ENCODE peak calls at places on chromosomes 16 and 17, in seven cellular contexts. T, D, J, A, W, K and R are unnamed samples.

GRCh38 chr16:79892278-79892677 is 291.7 kb upstream of the MAF start:
- DNase-seq in T (no peak), D (no peak), J (no peak), A (no peak), W (no peak), K (no peak), R (no peak)

GRCh38 chr16:78962457-78962929 is 638.0 kb downstream of the MAF start:
- DNase-seq in T (no peak), D (no peak), J (no peak), A (no peak), W (no peak), K (no peak), R (no peak)

GRCh38 chr17:31724026-31724425 is 135.0 kb downstream of the COPRS start:
- DNase-seq in T (no peak), D (no peak), J (peak), A (no peak), W (peak), K (no peak), R (no peak)

GRCh38 chr17:17886253-17886652 is 49.5 kb upstream of the SREBF1 start:
- DNase-seq in T (no peak), D (no peak), J (no peak), A (no peak), W (no peak), K (no peak), R (peak)

GRCh38 chr17:50501906-50502642 is 6.2 kb upstream of the MYCBPAP start:
- DNase-seq in T (no peak), D (no peak), J (no peak), A (no peak), W (no peak), K (no peak), R (peak)

GRCh38 chr17:38703742-38704644 is 1.1 kb upstream of the MLLT6 start:
- DNase-seq in T (peak), D (peak), J (no peak), A (peak), W (no peak), K (peak), R (peak)

GRCh38 chr17:29116652-29117439 is 63.4 kb downstream of the MYO18A start:
- DNase-seq in T (peak), D (peak), J (no peak), A (peak), W (peak), K (peak), R (peak)

GRCh38 chr16:87464691-87465300 is 28.0 kb downstream of the ZCCHC14 start:
- DNase-seq in T (peak), D (no peak), J (peak), A (no peak), W (peak), K (peak), R (no peak)

GRCh38 chr17:44414394-44415155 is 25.1 kb upstream of the ITGA2B start:
- DNase-seq in T (no peak), D (no peak), J (no peak), A (no peak), W (peak), K (no peak), R (no peak)

GRCh38 chr16:17591655-17592405 is 121.1 kb upstream of the XYLT1 start:
- DNase-seq in T (no peak), D (no peak), J (no peak), A (no peak), W (no peak), K (no peak), R (no peak)

GRCh38 chr16:80507538-80507937 is 33.3 kb upstream of the DYNLRB2 start:
- DNase-seq in T (no peak), D (no peak), J (no peak), A (no peak), W (no peak), K (peak), R (no peak)

GRCh38 chr17:61457226-61457983 is 5.2 kb downstream of the TBX4 start:
- DNase-seq in T (no peak), D (no peak), J (no peak), A (no peak), W (no peak), K (no peak), R (no peak)

GRCh38 chr17:46108550-46109110 is 84.6 kb downstream of the KANSL1 start:
- DNase-seq in T (no peak), D (no peak), J (no peak), A (no peak), W (no peak), K (no peak), R (no peak)

GRCh38 chr17:79951361-79952264 is 84.1 kb downstream of the TBC1D16 start:
- DNase-seq in T (peak), D (no peak), J (peak), A (no peak), W (peak), K (no peak), R (no peak)

GRCh38 chr17:45876539-45876938 is 17.8 kb upstream of the MAPT start:
- DNase-seq in T (no peak), D (no peak), J (no peak), A (no peak), W (no peak), K (no peak), R (no peak)

GRCh38 chr16:89313583-89313982 is 96.1 kb downstream of the ZNF778 start:
- DNase-seq in T (no peak), D (no peak), J (no peak), A (no peak), W (no peak), K (no peak), R (no peak)

GRCh38 chr16:85152414-85153030 is 40.2 kb upstream of the CIBAR2 start:
- DNase-seq in T (no peak), D (no peak), J (no peak), A (no peak), W (no peak), K (no peak), R (no peak)

GRCh38 chr17:76240461-76241204 is at the start of gene RNF157:
- DNase-seq in T (peak), D (peak), J (no peak), A (peak), W (no peak), K (no peak), R (peak)

GRCh38 chr16:86930001-86930400 is 351.7 kb downstream of the FOXL1 start:
- DNase-seq in T (no peak), D (no peak), J (no peak), A (no peak), W (no peak), K (no peak), R (no peak)

GRCh38 chr16:24975428-24975889 is 39.7 kb downstream of the ARHGAP17 start:
- DNase-seq in T (no peak), D (no peak), J (no peak), A (no peak), W (peak), K (no peak), R (no peak)

GRCh38 chr17:44335515-44336356 is 9.4 kb upstream of the GRN start:
- DNase-seq in T (no peak), D (no peak), J (no peak), A (no peak), W (no peak), K (no peak), R (no peak)

GRCh38 chr17:83006515-83007455 is 72.6 kb upstream of the METRNL start:
- DNase-seq in T (no peak), D (no peak), J (no peak), A (no peak), W (peak), K (no peak), R (no peak)

GRCh38 chr17:20300399-20301037 is 166.8 kb downstream of the LGALS9B start:
- DNase-seq in T (no peak), D (no peak), J (peak), A (no peak), W (peak), K (no peak), R (no peak)

GRCh38 chr17:68425979-68426378 is 31.3 kb downstream of the WIPI1 start:
- DNase-seq in T (no peak), D (no peak), J (no peak), A (no peak), W (no peak), K (no peak), R (no peak)

GRCh38 chr17:62724398-62725146 is 83.5 kb downstream of the MARCHF10 start:
- DNase-seq in T (no peak), D (peak), J (no peak), A (peak), W (no peak), K (no peak), R (no peak)

GRCh38 chr16:4601317-4602186 is 13.1 kb downstream of the UBALD1 start:
- DNase-seq in T (no peak), D (no peak), J (no peak), A (no peak), W (peak), K (no peak), R (no peak)

GRCh38 chr17:27798376-27798775 is 2.0 kb downstream of the NOS2 start:
- DNase-seq in T (no peak), D (no peak), J (no peak), A (no peak), W (no peak), K (no peak), R (no peak)

GRCh38 chr17:34665150-34665802 is 85.9 kb downstream of the TMEM132E start:
- DNase-seq in T (no peak), D (peak), J (no peak), A (no peak), W (no peak), K (no peak), R (no peak)

GRCh38 chr16:56355786-56356275 is 69.5 kb downstream of the AMFR start:
- DNase-seq in T (peak), D (no peak), J (no peak), A (no peak), W (no peak), K (peak), R (no peak)

GRCh38 chr16:11141409-11142260 is 114.4 kb downstream of the SOCS1 start:
- DNase-seq in T (no peak), D (no peak), J (no peak), A (no peak), W (no peak), K (no peak), R (no peak)

GRCh38 chr17:386145-386876 is 33.7 kb upstream of the RPH3AL start:
- DNase-seq in T (peak), D (peak), J (no peak), A (peak), W (peak), K (peak), R (peak)

GRCh38 chr16:67537636-67538591 is 9.3 kb downstream of the RIPOR1 start:
- DNase-seq in T (peak), D (peak), J (no peak), A (peak), W (no peak), K (no peak), R (no peak)

GRCh38 chr16:66357523-66357928 is 9.0 kb upstream of the CDH5 start:
- DNase-seq in T (peak), D (no peak), J (peak), A (no peak), W (peak), K (peak), R (peak)

GRCh38 chr17:14198575-14198974 is 38.1 kb downstream of the CDRT15 start:
- DNase-seq in T (no peak), D (no peak), J (no peak), A (no peak), W (no peak), K (no peak), R (no peak)
- TF ChIP-seq CTCF in T (no peak), D (no peak), J (no peak), A (no peak), W (no peak), K (no peak), R (no peak)

GRCh38 chr16:5841934-5842333 is 744.3 kb upstream of the EEF2KMT start:
- DNase-seq in T (no peak), D (no peak), J (no peak), A (no peak), W (no peak), K (no peak), R (no peak)

GRCh38 chr16:5838071-5838470 is 740.5 kb upstream of the EEF2KMT start:
- DNase-seq in T (no peak), D (no peak), J (no peak), A (no peak), W (no peak), K (no peak), R (no peak)

GRCh38 chr16:5838725-5839124 is 741.1 kb upstream of the EEF2KMT start:
- DNase-seq in T (no peak), D (no peak), J (no peak), A (no peak), W (no peak), K (no peak), R (no peak)

DNA sequence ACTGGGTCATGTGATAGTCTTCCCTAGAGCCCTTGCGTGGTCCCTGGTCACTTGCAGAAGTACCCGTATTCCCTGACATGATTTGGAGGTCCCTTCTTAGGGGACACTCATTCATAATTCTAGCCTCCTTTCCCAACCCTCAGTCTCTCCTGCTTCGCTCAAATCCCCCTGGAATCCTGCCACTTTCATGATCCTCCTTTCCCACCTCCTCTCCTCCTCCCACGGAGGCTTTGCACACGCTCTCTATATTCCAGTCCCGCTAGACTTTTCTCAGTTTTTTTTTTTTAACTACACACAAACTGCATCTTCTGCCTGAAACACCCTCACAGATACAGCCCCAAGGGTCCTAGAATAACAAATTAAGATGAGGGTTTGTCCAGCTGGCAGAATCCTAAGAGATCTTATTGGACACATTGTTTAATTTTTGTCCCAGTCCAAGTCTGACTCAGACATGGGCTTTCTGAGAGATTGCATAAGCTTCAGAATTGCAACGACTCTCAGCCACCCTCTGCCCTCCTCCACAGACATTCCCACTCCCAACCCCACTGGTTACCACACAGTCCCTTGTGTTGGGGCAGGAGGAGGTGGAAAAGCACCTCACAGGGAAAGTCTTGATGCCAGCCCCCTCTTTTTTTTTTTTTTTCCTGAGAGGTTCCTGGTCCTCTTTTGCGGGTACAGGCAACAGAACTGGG is 739.5 kb upstream of the EEF2KMT start:
- DNase-seq in T (no peak), D (no peak), J (no peak), A (no peak), W (no peak), K (no peak), R (no peak)
- TF ChIP-seq CTCF in T (no peak), D (no peak), J (no peak), A (no peak), W (no peak), K (no peak), R (no peak)

DNA sequence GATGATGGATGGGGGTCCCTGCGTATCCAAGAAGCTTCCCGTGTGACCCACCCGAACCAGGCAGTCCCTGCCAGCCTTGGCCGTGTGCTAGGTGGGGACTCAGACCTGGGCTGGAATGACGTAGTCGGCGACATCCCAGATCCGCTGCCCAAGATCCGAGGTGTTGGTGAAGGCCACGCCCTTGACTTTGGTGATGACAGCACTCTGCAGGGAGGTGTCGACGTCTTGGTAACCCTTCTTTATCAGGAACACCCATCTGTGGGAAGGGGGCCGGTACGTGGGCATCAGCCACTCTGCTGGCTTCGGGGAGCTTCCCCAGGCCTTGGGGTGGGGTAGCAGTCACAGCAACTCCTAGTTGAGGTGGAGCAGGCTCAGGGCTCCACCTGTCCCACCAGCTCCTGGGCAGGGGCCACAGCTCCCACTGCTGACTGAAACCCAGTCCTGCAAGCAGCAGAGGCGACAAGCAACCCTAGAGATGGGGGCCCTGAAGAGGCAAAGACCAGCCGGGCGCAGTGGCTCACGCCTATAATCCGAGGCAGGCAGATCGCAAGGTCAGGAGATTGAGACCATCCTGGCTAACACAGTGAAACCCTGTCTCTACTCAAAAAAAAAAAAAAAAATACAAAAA is 4.3 kb downstream of the P2RX5 start:
- DNase-seq in T (no peak), D (no peak), J (no peak), A (no peak), W (no peak), K (no peak), R (no peak)
- TF ChIP-seq CTCF in T (no peak), D (no peak), J (no peak), A (no peak), W (no peak), K (no peak), R (no peak)

GRCh38 chr17:40035162-40035559 is 19.0 kb downstream of the MED24 start:
- DNase-seq in T (no peak), D (no peak), J (no peak), A (no peak), W (peak), K (no peak), R (peak)

GRCh38 chr17:40032322-40033320 is 17.4 kb downstream of the CSF3 start:
- DNase-seq in T (peak), D (no peak), J (no peak), A (no peak), W (no peak), K (no peak), R (no peak)

GRCh38 chr17:40031706-40032105 is 16.5 kb downstream of the CSF3 start:
- DNase-seq in T (no peak), D (no peak), J (no peak), A (no peak), W (no peak), K (no peak), R (no peak)

GRCh38 chr17:40034426-40035161 is 19.4 kb downstream of the CSF3 start:
- DNase-seq in T (no peak), D (no peak), J (no peak), A (no peak), W (no peak), K (no peak), R (no peak)

GRCh38 chr17:40033339-40033738 is 18.1 kb downstream of the CSF3 start:
- DNase-seq in T (no peak), D (no peak), J (no peak), A (no peak), W (no peak), K (no peak), R (no peak)
- TF ChIP-seq CTCF in T (no peak), D (no peak), J (no peak), A (no peak), W (no peak), K (no peak), R (no peak)

GRCh38 chr16:27642753-27643152 is 92.8 kb downstream of the KATNIP start:
- DNase-seq in T (no peak), D (no peak), J (peak), A (no peak), W (peak), K (no peak), R (no peak)
- TF ChIP-seq CTCF in T (no peak), D (no peak), J (peak), A (no peak), W (peak), K (no peak), R (peak)

DNA sequence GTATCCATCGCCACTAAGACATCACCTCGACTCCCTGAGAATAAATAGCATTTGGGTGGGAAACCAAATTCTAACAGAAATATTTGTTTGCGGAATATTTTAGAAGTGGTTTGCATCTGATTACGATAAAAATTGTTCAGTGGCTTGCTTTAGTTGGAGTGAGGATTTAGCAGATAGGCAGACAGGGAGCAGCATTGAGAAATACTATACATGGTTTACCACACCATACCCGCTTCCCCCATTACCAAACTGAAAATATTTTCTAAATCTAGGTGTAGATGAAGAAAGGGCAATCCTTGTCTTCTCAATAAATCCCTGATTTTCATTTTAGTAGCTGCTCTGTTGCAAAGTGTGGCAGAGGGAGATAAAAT is 895 bp upstream of the BAHCC1 start:
- DNase-seq in T (no peak), D (no peak), J (no peak), A (no peak), W (no peak), K (no peak), R (no peak)
- TF ChIP-seq CTCF in T (no peak), D (no peak), J (no peak), A (no peak), W (no peak), K (no peak), R (no peak)

GRCh38 chr16:1154291-1154886 is 1.5 kb downstream of the CACNA1H start:
- DNase-seq in T (no peak), D (no peak), J (no peak), A (no peak), W (no peak), K (peak), R (no peak)

GRCh38 chr16:1153480-1154160 is 714 bp downstream of the CACNA1H start:
- DNase-seq in T (no peak), D (no peak), J (no peak), A (no peak), W (no peak), K (no peak), R (no peak)

GRCh38 chr16:1151424-1152122 is 1.3 kb upstream of the CACNA1H start:
- DNase-seq in T (no peak), D (no peak), J (no peak), A (no peak), W (no peak), K (no peak), R (no peak)

GRCh38 chr16:1152123-1152638 is 725 bp upstream of the CACNA1H start:
- DNase-seq in T (no peak), D (peak), J (no peak), A (peak), W (no peak), K (no peak), R (peak)

DNA sequence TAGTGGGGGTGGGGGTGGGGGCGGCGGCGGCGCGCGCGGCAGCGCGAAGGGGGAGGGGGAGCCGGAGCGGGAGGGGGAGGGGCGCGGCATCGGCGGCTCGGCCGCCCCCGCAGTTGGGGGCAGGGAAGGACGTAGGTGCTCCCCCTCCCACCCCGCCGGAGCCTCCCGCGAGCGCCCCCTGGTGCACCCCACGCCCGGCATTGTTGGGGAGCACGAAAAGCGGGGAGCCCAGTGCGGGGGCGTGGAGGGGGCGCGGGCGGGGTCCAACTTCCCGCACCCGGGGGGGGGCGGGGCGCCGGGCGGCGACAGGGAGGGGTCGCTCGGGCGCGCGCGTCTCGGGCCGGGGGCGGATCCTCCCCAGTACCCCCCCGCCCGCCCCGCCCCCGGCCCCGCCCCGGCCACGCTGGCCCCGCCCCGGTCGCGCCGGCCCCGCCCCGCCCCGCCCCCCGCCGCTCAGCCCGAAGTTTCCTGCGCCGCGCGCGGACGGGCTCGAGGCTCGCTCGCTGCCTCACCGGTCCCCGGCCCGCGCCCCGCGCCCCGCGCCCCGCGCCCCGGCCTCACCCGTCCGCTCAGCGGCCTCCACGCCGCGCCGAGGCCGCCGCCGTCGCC is at the start of gene CACNA1H:
- DNase-seq in T (no peak), D (peak), J (no peak), A (peak), W (no peak), K (no peak), R (peak)
- TF ChIP-seq CTCF in T (peak), D (no peak), J (no peak), A (peak), W (no peak), K (no peak), R (no peak)